ENCODE peak calls at places on chromosomes 2 and 18, in seven cellular contexts. D, M, Y, E, P, U and R are unnamed samples. For H3K27me3 and H3K4me1, the result is how much of the 10 kb centered on the place peaks cover.

GRCh38 chr2:212912445-212913103 is 238.8 kb downstream of the IKZF2 start:
- DNase-seq in D (no peak), M (no peak), Y (no peak), E (peak), P (peak), U (no peak), R (no peak)

GRCh38 chr2:134917219-134917957 is 1.2 kb upstream of the CCNT2 start:
- DNase-seq in D (peak), M (peak), Y (peak), E (no peak), P (no peak), U (peak), R (no peak)

GRCh38 chr2:203707530-203707929 is 1.1 kb downstream of the CD28 start:
- DNase-seq in D (no peak), M (no peak), Y (no peak), E (no peak), P (no peak), U (no peak), R (no peak)

GRCh38 chr18:56199580-56200320 is 438.6 kb downstream of the TXNL1 start:
- DNase-seq in D (no peak), M (no peak), Y (no peak), E (no peak), P (no peak), U (no peak), R (no peak)

GRCh38 chr2:222257645-222258044 is 41.2 kb downstream of the PAX3 start:
- DNase-seq in D (no peak), M (no peak), Y (no peak), E (no peak), P (no peak), U (no peak), R (no peak)

GRCh38 chr18:59837586-59837985 is 62.2 kb upstream of the PMAIP1 start:
- DNase-seq in D (peak), M (peak), Y (no peak), E (peak), P (peak), U (no peak), R (peak)

GRCh38 chr18:26649193-26649543 is 100.8 kb upstream of the KCTD1 start:
- DNase-seq in D (no peak), M (no peak), Y (no peak), E (no peak), P (no peak), U (no peak), R (no peak)

GRCh38 chr2:145408980-145409379 is 889.1 kb upstream of the ZEB2 start:
- DNase-seq in D (no peak), M (no peak), Y (no peak), E (peak), P (peak), U (no peak), R (no peak)

GRCh38 chr2:63424329-63425078 is 163.8 kb downstream of the WDPCP start:
- DNase-seq in D (no peak), M (peak), Y (no peak), E (peak), P (peak), U (no peak), R (peak)

GRCh38 chr2:169464508-169465386 is 14.5 kb upstream of the BBS5 start:
- DNase-seq in D (no peak), M (no peak), Y (no peak), E (no peak), P (no peak), U (no peak), R (no peak)

GRCh38 chr18:58495202-58495601 is 133.7 kb downstream of the ALPK2 start:
- DNase-seq in D (no peak), M (no peak), Y (no peak), E (peak), P (peak), U (no peak), R (no peak)

GRCh38 chr18:79068299-79068945 is 772 bp upstream of the ATP9B start:
- DNase-seq in D (peak), M (peak), Y (no peak), E (no peak), P (peak), U (no peak), R (no peak)

GRCh38 chr2:240512109-240512485 is 45.7 kb downstream of the ANKMY1 start:
- DNase-seq in D (peak), M (no peak), Y (no peak), E (no peak), P (no peak), U (no peak), R (no peak)

GRCh38 chr2:214226061-214226460 is 184.8 kb upstream of the VWC2L start:
- DNase-seq in D (no peak), M (no peak), Y (no peak), E (peak), P (peak), U (no peak), R (no peak)

GRCh38 chr2:8625399-8626283 is 56.2 kb upstream of the ID2 start:
- DNase-seq in D (no peak), M (no peak), Y (no peak), E (no peak), P (no peak), U (no peak), R (no peak)

GRCh38 chr2:157825885-157826284 is 50.2 kb downstream of the ACVR1 start:
- DNase-seq in D (no peak), M (no peak), Y (no peak), E (peak), P (no peak), U (no peak), R (no peak)

GRCh38 chr2:157470321-157470720 is 26.4 kb upstream of the CYTIP start:
- DNase-seq in D (no peak), M (no peak), Y (no peak), E (no peak), P (no peak), U (no peak), R (no peak)

GRCh38 chr2:98571121-98571701 is 37.1 kb downstream of the COA5 start:
- DNase-seq in D (no peak), M (no peak), Y (no peak), E (no peak), P (no peak), U (no peak), R (no peak)

GRCh38 chr18:49447810-49448745 is 12.4 kb downstream of the DYM start:
- DNase-seq in D (no peak), M (peak), Y (no peak), E (peak), P (peak), U (no peak), R (peak)

GRCh38 chr18:35322486-35323258 is 21.5 kb downstream of the ZNF24 start:
- DNase-seq in D (no peak), M (no peak), Y (no peak), E (no peak), P (no peak), U (no peak), R (no peak)

GRCh38 chr18:26714739-26715138 is 150.8 kb downstream of the AQP4 start:
- DNase-seq in D (no peak), M (no peak), Y (no peak), E (no peak), P (no peak), U (no peak), R (no peak)

GRCh38 chr2:147567131-147567530 is 277.7 kb upstream of the ACVR2A start:
- DNase-seq in D (no peak), M (no peak), Y (no peak), E (peak), P (no peak), U (no peak), R (no peak)

GRCh38 chr2:199186226-199186864 is 271.4 kb downstream of the SATB2 start:
- DNase-seq in D (no peak), M (no peak), Y (no peak), E (no peak), P (no peak), U (no peak), R (no peak)

GRCh38 chr2:11014026-11014425 is 102.3 kb downstream of the KCNF1 start:
- DNase-seq in D (peak), M (no peak), Y (no peak), E (no peak), P (no peak), U (no peak), R (peak)
- H3K27me3 ChIP-seq in D (under half), M (under half), Y (under half), E (under half), P (under half), U (under half), R (under half)

DNA sequence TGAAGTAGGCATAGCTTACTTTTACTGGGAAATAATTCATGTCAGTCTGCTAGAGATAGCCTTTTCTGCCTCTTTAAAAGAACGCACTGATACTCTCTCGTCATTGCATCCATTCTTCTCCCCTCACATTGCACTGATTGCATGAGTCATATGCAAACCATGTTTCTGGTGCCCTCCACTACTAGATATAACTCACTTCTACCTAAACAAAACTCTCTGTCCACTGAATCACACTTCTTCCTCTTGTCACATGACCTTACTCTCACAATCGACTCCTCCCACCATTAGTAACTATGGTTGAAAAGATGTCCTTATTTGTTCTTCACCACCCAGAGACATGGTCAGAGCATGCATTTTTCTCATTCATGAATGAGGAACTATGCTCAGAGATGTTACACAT is 158.0 kb downstream of the CSRNP3 start:
- DNase-seq in D (no peak), M (no peak), Y (no peak), E (peak), P (peak), U (no peak), R (no peak)
- H3K4me1 ChIP-seq in D (under half), M (under half), Y (under half), E (under half), P (under half), U (under half), R (under half)

GRCh38 chr18:9596257-9596656 is 18.1 kb downstream of the PPP4R1 start:
- DNase-seq in D (no peak), M (no peak), Y (no peak), E (no peak), P (no peak), U (no peak), R (no peak)

GRCh38 chr18:9597609-9598008 is 16.8 kb downstream of the PPP4R1 start:
- DNase-seq in D (no peak), M (no peak), Y (no peak), E (no peak), P (no peak), U (no peak), R (no peak)

GRCh38 chr18:9594782-9595181 is 19.6 kb downstream of the PPP4R1 start:
- DNase-seq in D (no peak), M (no peak), Y (no peak), E (peak), P (peak), U (no peak), R (no peak)

GRCh38 chr18:9595197-9595596 is 19.2 kb downstream of the PPP4R1 start:
- DNase-seq in D (no peak), M (no peak), Y (no peak), E (peak), P (peak), U (no peak), R (no peak)

GRCh38 chr18:9596843-9597242 is 17.5 kb downstream of the PPP4R1 start:
- DNase-seq in D (no peak), M (no peak), Y (no peak), E (no peak), P (no peak), U (no peak), R (no peak)
- H3K27ac ChIP-seq in D (no peak), M (no peak), Y (no peak), E (no peak), P (no peak), U (no peak), R (no peak)

GRCh38 chr2:175684466-175684865 is 317.6 kb downstream of the LNPK start:
- DNase-seq in D (no peak), M (no peak), Y (no peak), E (no peak), P (no peak), U (no peak), R (no peak)

GRCh38 chr2:175690113-175690716 is 311.9 kb downstream of the LNPK start:
- DNase-seq in D (peak), M (peak), Y (no peak), E (peak), P (peak), U (no peak), R (no peak)

GRCh38 chr2:175687465-175687864 is 314.6 kb downstream of the LNPK start:
- DNase-seq in D (no peak), M (peak), Y (no peak), E (no peak), P (no peak), U (no peak), R (no peak)

GRCh38 chr2:175688241-175688640 is 313.8 kb downstream of the LNPK start:
- DNase-seq in D (no peak), M (no peak), Y (no peak), E (no peak), P (no peak), U (no peak), R (no peak)

DNA sequence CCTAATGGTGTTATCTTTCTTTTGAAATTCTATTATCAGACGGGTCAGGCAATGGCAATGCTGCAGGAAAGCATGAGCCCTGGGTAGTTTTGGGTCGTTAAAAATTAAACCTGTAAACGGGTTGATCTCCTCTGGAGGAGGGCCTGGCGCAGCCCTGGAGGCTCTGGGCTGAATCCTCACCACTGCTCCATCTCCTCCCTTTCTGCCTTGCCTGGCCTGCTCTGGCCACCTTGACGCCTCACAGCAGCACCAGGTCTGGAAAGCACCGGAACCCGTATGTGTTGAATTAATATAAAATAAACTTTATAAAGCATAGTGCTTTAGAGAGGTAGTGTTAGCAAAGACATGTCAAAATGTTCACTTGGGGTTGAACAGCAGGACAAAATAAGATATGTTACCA is 316.1 kb downstream of the LNPK start:
- DNase-seq in D (no peak), M (no peak), Y (no peak), E (no peak), P (no peak), U (no peak), R (no peak)
- H3K27me3 ChIP-seq in D (under half), M (under half), Y (half or more), E (under half), P (under half), U (half or more), R (half or more)

DNA sequence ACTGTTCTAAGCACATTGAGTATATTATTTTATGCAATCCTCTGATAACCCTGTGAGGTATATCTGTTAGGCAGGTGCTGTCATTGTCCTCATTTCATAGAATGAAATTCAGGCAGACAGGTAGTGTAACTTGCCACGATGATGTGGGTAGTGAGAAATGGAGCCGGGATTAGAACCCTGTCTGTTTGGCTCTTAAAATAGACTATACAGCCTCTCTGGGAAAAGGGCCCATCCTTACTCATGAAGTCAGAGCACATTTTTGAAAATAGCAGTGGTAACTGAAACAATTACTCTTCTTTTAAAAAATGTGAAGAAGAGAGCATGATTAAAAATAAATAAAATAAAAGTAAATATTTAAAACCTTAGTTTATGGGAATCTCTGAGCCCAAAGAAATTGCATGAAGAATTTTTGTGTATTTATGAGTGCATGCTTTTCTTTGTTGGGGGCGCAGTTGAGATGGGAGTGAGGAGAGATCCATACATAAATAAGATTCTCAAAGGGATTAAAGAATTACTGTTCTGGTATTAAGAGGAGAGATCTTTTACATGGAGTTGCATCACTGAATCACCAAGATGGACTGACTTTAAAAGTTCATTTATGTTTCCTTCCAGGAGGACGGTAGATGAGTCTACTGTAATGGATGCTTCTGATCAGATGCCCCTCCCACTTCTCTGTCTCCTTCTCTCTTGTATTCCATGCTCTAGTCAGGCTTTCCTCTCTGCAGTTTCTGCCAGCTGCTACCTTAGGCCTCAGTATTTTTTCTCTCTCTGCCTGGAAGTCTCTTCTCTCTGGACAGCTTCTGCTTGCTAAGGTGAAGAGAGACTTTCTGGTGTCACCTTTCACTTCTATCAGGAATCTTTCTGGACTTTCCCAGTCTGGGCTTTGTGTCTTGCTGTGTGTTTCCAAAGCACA is 23.3 kb downstream of the FAM171B start:
- DNase-seq in D (no peak), M (no peak), Y (no peak), E (peak), P (no peak), U (no peak), R (no peak)
- H3K4me1 ChIP-seq in D (under half), M (under half), Y (under half), E (under half), P (under half), U (under half), R (under half)

DNA sequence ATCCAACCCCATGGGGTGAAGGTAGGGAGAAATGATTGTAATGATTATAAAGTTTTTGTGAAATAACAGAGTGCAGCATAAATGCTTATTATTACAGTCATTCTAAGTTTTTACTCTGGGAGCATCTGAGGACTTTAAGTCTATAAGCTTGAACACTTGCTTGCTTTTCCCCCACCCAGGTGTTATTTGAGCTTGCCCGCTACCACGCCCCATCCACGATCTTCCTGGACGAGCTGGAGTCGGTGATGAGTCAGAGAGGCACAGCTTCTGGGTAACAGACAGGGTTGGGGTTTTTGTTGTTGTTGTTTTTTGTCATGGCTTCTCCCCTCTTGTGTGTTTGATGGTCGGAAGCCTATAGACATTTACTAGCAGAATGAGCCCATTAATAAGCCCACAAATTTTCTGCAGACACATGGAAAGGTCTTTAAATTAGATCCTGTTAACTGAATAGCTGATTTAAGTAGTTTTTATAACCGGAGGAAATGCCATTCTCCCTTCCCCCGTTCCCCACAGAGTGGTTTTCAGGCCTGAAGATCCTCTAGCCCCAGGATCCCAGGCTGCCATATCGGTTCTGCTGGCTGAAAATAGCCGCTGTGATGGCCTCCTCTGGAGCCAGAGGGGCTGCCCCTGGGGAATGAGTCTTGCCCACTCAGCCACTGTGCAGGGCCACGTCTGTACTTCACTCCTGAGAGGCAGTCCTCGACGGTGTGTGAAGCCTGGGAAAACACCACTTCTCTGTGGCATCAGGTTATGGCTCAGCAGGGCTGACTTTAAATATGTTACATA is 39.9 kb upstream of the ELOA2 start:
- DNase-seq in D (no peak), M (no peak), Y (no peak), E (no peak), P (peak), U (no peak), R (no peak)
- H3K27ac ChIP-seq in D (no peak), M (no peak), Y (no peak), E (no peak), P (no peak), U (no peak), R (no peak)

GRCh38 chr2:176463527-176463926 is 194.3 kb downstream of the MTX2 start:
- DNase-seq in D (no peak), M (no peak), Y (no peak), E (no peak), P (no peak), U (no peak), R (no peak)

GRCh38 chr2:176457486-176457885 is 188.2 kb downstream of the MTX2 start:
- DNase-seq in D (no peak), M (no peak), Y (no peak), E (no peak), P (no peak), U (no peak), R (no peak)

GRCh38 chr2:176464886-176465564 is 195.8 kb downstream of the MTX2 start:
- DNase-seq in D (peak), M (no peak), Y (no peak), E (no peak), P (no peak), U (no peak), R (no peak)

GRCh38 chr2:176461686-176462376 is 192.6 kb downstream of the MTX2 start:
- DNase-seq in D (no peak), M (no peak), Y (no peak), E (no peak), P (peak), U (no peak), R (peak)

GRCh38 chr2:176461098-176461497 is 191.9 kb downstream of the MTX2 start:
- DNase-seq in D (no peak), M (no peak), Y (no peak), E (peak), P (peak), U (no peak), R (peak)
- H3K27me3 ChIP-seq in D (under half), M (under half), Y (half or more), E (under half), P (under half), U (under half), R (under half)

GRCh38 chr2:10125842-10126596 is 3.5 kb downstream of the RRM2 start:
- DNase-seq in D (no peak), M (no peak), Y (no peak), E (no peak), P (no peak), U (no peak), R (no peak)
- H3K4me1 ChIP-seq in D (under half), M (half or more), Y (under half), E (under half), P (under half), U (under half), R (under half)

GRCh38 chr2:13135856-13136255 is 419.1 kb downstream of the TRIB2 start:
- DNase-seq in D (no peak), M (no peak), Y (no peak), E (no peak), P (no peak), U (no peak), R (no peak)

GRCh38 chr2:13141315-13141714 is 424.6 kb downstream of the TRIB2 start:
- DNase-seq in D (no peak), M (no peak), Y (no peak), E (no peak), P (no peak), U (no peak), R (no peak)

GRCh38 chr2:13137679-13138078 is 420.9 kb downstream of the TRIB2 start:
- DNase-seq in D (no peak), M (no peak), Y (no peak), E (no peak), P (no peak), U (no peak), R (no peak)

DNA sequence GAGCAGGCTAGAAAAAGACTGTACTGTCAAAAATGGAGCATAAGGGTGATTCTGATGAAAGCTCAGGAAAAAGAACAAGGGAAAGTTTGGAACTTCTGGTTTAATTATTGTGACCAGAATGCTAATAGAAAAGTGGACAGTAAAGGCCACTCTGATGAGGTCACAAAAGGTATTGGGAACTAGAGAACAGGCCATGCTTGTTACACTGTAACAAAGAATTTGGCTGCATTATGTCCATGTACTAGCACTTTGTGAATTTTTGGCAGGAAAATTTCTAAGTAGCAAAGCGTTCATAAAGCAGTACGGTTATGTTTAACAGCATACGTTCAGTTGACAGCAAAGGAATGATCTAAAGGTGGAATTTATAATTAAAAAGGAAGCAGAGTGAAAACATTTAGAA is 418.6 kb downstream of the TRIB2 start:
- DNase-seq in D (no peak), M (no peak), Y (no peak), E (no peak), P (no peak), U (no peak), R (no peak)
- H3K27ac ChIP-seq in D (no peak), M (no peak), Y (no peak), E (no peak), P (no peak), U (no peak), R (no peak)